ENCODE peak calls at places on chromosomes 5 and 9, in four cellular contexts. E is GM12878, C is SK-N-SH, P is K562. M is an unnamed sample.

GRCh38 chr9:113737414-113738271 is 138.5 kb upstream of the ZNF618 start:
- DNase-seq in E (no peak), C (peak), P (peak), M (peak)

GRCh38 chr9:15352301-15352700 is 45.3 kb upstream of the TTC39B start:
- DNase-seq in E (no peak), C (no peak), P (no peak), M (no peak)

GRCh38 chr5:142543951-142544753 is 141.7 kb downstream of the FGF1 start:
- DNase-seq in E (no peak), C (no peak), P (no peak), M (peak)

GRCh38 chr5:593511-593910 is 18.6 kb upstream of the CEP72 start:
- DNase-seq in E (no peak), C (no peak), P (no peak), M (no peak)

GRCh38 chr5:157877821-157878220 is 18.9 kb upstream of the CLINT1 start:
- DNase-seq in E (no peak), C (no peak), P (no peak), M (no peak)

GRCh38 chr9:135332979-135333748 is 146.4 kb upstream of the PPP1R26 start:
- DNase-seq in E (no peak), C (peak), P (no peak), M (no peak)

GRCh38 chr5:40781843-40782409 is 16.2 kb downstream of the PRKAA1 start:
- DNase-seq in E (no peak), C (no peak), P (no peak), M (peak)

GRCh38 chr5:172733179-172733973 is 37.6 kb downstream of the DUSP1 start:
- DNase-seq in E (no peak), C (no peak), P (no peak), M (peak)

GRCh38 chr5:59069438-59070079 is 486.7 kb downstream of the RAB3C start:
- DNase-seq in E (no peak), C (no peak), P (no peak), M (peak)

GRCh38 chr9:114417511-114417910 is 29.7 kb upstream of the AKNA start:
- DNase-seq in E (no peak), C (no peak), P (no peak), M (peak)

GRCh38 chr5:116276952-116277351 is 192.1 kb downstream of the COMMD10 start:
- DNase-seq in E (no peak), C (no peak), P (no peak), M (no peak)

DNA sequence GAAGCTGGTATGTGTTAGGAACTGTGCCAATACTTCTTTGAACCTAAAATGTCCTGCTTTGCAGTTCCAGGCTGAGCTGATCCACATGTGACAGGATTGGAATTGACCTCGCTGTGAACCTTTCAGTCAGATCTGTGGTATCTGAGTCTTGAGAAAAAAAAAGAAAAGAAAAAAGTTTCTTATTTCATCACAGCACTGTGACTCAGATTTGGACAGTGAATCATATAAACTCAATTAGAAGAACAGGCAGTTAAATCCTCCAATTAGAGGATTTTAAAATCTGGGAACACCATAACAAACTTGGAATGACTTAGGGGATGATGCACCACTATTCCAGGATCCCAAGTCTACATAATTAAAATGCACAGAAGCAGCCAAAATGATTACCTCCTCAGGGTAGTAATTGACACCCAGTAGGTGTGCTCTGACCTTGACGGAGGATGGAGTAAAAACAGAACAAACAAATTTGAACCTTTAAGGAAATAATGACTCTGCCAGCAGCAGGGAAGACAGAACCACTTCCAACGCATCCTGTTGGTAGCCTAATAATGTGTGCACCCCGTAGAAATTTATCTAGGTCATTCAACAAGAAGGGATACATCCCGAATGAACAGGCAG is 57.8 kb upstream of the RAI14 start:
- DNase-seq in E (no peak), C (no peak), P (no peak), M (peak)
- H2AFZ ChIP-seq in E (no peak), C (no peak), P (no peak), M (no peak)

GRCh38 chr9:99828054-99828416 is 6.3 kb downstream of the NR4A3 start:
- DNase-seq in E (no peak), C (no peak), P (no peak), M (no peak)

GRCh38 chr9:99827244-99827643 is 5.6 kb downstream of the NR4A3 start:
- DNase-seq in E (no peak), C (no peak), P (no peak), M (no peak)

GRCh38 chr9:99824378-99825157 is 2.9 kb downstream of the NR4A3 start:
- DNase-seq in E (no peak), C (peak), P (peak), M (no peak)

GRCh38 chr9:99825158-99826046 is 3.7 kb downstream of the NR4A3 start:
- DNase-seq in E (no peak), C (no peak), P (no peak), M (no peak)

GRCh38 chr9:99826579-99826978 is 4.9 kb downstream of the NR4A3 start:
- DNase-seq in E (no peak), C (no peak), P (no peak), M (no peak)
- TF ChIP-seq RCOR1 in E (no peak), C (no peak), P (no peak), M (no peak)

DNA sequence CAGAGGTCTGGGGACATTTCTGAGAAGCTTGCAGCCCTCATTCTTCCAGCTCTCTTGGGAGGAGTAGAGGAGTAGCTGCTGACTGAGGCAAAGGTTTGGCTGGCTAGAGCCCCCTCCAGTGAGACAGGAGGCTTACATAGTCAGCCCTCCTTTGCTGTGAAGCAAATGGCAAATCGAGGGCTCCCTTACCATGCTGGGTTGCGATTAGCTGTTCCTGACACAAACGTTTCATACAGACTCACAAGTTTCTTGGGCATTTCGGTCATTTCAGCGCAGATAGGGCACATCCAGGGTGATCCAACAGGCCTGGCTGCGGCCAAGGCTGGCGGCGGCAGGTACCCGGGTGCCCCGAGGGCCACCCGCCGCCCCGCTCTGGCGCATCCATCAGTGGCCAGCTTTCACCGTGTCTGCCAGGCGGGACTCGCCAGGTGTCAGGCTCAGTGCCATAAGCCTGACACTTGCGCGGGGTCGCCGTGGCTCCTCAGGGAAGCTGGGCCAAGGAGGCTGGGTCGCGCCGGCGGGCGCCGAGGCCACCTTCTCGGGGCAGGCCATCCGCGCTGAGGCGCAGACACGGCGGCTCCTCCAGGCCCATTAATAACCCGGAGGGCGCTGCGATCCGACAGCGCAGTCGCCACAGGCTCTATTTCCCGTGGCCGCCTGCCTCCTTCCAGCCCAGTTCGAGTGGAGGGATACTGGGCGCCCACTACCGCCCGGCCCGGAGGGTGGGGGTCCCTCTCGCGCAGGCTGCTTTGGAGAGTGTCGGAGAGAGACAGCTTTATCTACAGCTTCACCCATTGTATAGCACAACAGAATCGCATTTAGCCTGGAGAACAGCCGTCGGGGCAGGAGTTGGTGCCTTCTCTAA is 9.1 kb downstream of the PRDM6 start:
- DNase-seq in E (no peak), C (no peak), P (no peak), M (no peak)
- H2AFZ ChIP-seq in E (no peak), C (no peak), P (no peak), M (no peak)

DNA sequence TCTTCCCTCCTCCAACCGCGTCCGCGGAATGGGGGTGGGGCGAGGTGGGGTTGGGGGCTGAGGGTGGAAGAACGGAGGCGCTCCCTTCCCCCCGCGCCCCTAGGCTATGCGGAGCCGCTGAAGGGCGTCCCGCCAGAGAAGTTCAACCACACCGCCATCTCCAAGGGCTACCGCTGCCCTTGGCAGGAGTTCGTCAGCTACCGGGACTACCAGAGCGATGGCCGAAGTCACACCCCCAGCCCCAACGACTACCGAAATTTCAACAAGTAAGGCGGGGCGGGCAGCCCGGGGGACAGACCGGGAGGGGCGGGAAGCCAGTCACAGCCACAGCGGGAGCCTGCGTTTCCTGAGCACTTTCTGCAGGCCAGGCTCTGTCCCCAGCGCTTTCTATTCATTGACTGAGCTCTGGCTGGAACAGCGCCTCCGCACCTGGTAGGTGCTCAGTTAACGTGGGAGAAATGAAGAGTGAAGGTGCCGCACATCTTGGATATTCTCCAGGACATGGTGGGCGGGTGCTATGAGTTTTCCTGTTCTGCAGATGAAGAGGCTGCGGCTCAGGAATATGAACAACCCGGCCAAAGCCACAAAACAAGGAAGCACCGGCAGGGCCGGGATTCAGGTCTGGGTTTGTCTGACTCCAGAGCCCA is 11.3 kb downstream of the MYOZ3 start:
- DNase-seq in E (no peak), C (peak), P (no peak), M (no peak)
- TF ChIP-seq RCOR1 in E (no peak), C (no peak), P (no peak), M (no peak)

GRCh38 chr5:138102454-138103320 is 18.9 kb downstream of the WNT8A start:
- DNase-seq in E (no peak), C (no peak), P (peak), M (no peak)
- H2AFZ ChIP-seq in E (no peak), C (no peak), P (no peak), M (no peak)

DNA sequence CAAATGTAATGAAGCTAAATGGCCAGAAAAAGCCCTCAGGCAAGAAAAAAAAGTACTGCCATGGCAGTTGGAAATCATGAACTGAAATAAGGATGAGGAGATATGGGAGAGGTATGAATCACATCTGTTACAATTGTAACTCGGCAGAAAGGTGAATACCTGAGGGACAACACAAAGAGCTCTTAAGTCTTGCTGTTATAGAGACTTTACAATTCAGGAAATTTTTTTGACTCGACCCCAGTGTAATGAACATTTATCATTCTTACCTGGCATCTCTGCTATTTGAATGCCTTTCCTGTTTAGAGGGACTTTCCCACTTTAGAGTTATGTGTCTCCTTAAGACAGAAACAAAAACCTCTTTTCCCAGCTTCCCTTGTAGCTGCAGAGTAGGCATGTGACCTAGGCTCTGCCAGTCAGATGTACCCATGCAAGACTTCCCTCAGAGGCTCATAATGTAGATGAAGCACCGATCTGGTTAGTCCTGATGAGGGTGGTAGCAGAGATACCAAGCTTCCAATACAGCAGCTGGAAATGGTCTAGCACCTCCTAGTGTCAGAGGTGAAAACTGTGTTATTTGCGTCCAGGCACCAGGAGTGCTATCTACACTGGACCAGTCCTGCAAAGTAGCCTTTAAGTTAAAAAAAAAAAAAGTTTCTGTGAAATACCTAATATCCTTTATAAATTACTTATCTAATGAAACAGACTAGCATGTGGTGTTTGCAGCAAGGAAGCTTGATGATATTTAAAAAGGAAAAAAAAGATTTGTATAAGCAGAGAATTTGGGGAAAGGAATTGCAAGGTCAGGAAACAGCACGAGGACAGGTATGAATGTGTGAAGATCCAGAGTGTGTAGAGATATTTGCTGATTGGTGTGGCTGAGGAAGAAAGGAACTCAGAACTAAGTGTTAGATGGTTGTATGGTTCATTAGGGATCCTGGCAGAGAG is 146.9 kb upstream of the SLC1A3 start:
- DNase-seq in E (peak), C (no peak), P (peak), M (no peak)
- TF ChIP-seq RCOR1 in E (no peak), C (no peak), P (no peak), M (no peak)

GRCh38 chr9:30201024-30201423 is 2183.4 kb upstream of the ACO1 start:
- DNase-seq in E (no peak), C (no peak), P (no peak), M (no peak)

GRCh38 chr9:30198463-30199309 is 2185.8 kb upstream of the ACO1 start:
- DNase-seq in E (no peak), C (no peak), P (no peak), M (no peak)

GRCh38 chr9:30197954-30198353 is 2186.5 kb upstream of the ACO1 start:
- DNase-seq in E (no peak), C (no peak), P (no peak), M (no peak)
- H2AFZ ChIP-seq in E (no peak), C (no peak), P (no peak), M (no peak)

DNA sequence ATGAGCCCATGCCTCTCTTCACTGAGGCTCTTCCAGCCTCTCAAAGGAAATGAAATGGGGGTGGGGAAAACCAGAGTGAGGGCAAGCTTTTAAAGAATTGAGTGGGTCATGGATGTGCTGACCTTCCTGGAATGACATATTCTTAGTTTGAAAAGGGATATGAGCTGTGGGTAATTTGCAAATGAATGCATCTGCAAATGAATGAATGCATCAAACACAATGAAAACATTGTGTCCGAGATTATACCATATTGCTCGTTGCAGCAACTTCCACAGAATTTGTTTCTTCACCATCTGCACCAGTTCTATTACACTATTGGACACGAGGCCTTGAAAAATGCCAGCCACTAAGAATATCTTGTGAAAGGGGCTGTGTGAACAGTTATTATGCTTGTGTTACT is 198.6 kb upstream of the CDH6 start:
- DNase-seq in E (no peak), C (no peak), P (no peak), M (no peak)
- TF ChIP-seq RCOR1 in E (no peak), C (no peak), P (no peak), M (no peak)